ENCODE peak calls at places on chromosomes 16 and 17, in eight cellular contexts. D, R, E, G, J, P, Z and L are unnamed samples.

GRCh38 chr17:40209404-40210093 is 9.6 kb upstream of the WIPF2 start:
- DNase-seq in J (peak), R (peak), D (no peak), E (no peak), G (no peak), P (no peak), Z (no peak), L (no peak)

GRCh38 chr17:76543482-76544122 is 3.8 kb downstream of the PRCD start:
- DNase-seq in R (no peak), G (no peak), Z (peak), J (peak), E (no peak), P (no peak), D (no peak), L (no peak)

GRCh38 chr16:74748710-74749073 is 25.9 kb downstream of the FA2H start:
- DNase-seq in G (no peak), D (no peak), R (no peak), E (no peak), P (peak), J (no peak), Z (no peak), L (no peak)

GRCh38 chr17:2237960-2238359 is 65.6 kb downstream of the SMG6 start:
- DNase-seq in D (no peak), R (no peak), E (no peak), P (no peak), G (no peak), Z (no peak), J (peak), L (no peak)

GRCh38 chr16:65572156-65572555 is 450.3 kb upstream of the CDH11 start:
- DNase-seq in D (peak), R (peak), E (no peak), Z (no peak), G (no peak), J (peak), P (no peak), L (no peak)

GRCh38 chr17:21359483-21359840 is 16.7 kb upstream of the KCNJ12 start:
- DNase-seq in G (no peak), P (no peak), Z (no peak), J (peak), R (no peak), E (no peak), D (no peak), L (no peak)

GRCh38 chr17:81359218-81359617 is 36.0 kb upstream of the BAHCC1 start:
- DNase-seq in Z (no peak), E (no peak), J (no peak), R (no peak), D (no peak), G (no peak), P (no peak), L (no peak)

GRCh38 chr17:75404223-75404738 is 1.2 kb downstream of the GRB2 start:
- DNase-seq in D (peak), Z (peak), P (peak), G (peak), R (no peak), J (peak), E (peak), L (peak)

GRCh38 chr17:14156689-14157088 is 80.0 kb downstream of the CDRT15 start:
- DNase-seq in D (no peak), E (no peak), J (peak), G (no peak), P (no peak), R (peak), Z (no peak), L (no peak)

GRCh38 chr17:72715906-72716572 is 376.4 kb downstream of the SLC39A11 start:
- DNase-seq in Z (no peak), R (peak), D (peak), E (peak), G (no peak), J (peak), P (no peak), L (no peak)

GRCh38 chr16:78705694-78706093 is 606.2 kb downstream of the WWOX start:
- DNase-seq in R (no peak), G (peak), J (no peak), P (no peak), Z (no peak), E (no peak), D (peak), L (no peak)

GRCh38 chr16:81204794-81205680 is 33.5 kb upstream of the BCO1 start:
- DNase-seq in J (peak), Z (no peak), D (peak), P (peak), R (no peak), G (peak), E (peak), L (peak)

GRCh38 chr17:44916781-44917241 is 1.5 kb upstream of the GFAP start:
- DNase-seq in J (peak), E (peak), G (no peak), D (peak), R (no peak), Z (peak), P (peak), L (no peak)

GRCh38 chr16:4361033-4361943 is 10.2 kb upstream of the PAM16 start:
- DNase-seq in G (no peak), P (no peak), J (peak), E (no peak), Z (no peak), D (no peak), R (no peak), L (no peak)

GRCh38 chr16:4361944-4362311 is 9.7 kb upstream of the VASN start:
- DNase-seq in E (no peak), G (no peak), P (no peak), D (no peak), R (no peak), J (no peak), Z (no peak), L (no peak)

GRCh38 chr16:4364196-4365013 is 7.2 kb upstream of the VASN start:
- DNase-seq in Z (no peak), P (no peak), R (no peak), G (no peak), E (no peak), D (no peak), J (no peak), L (no peak)

GRCh38 chr16:4360538-4361021 is 9.5 kb upstream of the PAM16 start:
- DNase-seq in Z (no peak), G (no peak), E (no peak), P (no peak), J (peak), R (no peak), D (no peak), L (no peak)

DNA sequence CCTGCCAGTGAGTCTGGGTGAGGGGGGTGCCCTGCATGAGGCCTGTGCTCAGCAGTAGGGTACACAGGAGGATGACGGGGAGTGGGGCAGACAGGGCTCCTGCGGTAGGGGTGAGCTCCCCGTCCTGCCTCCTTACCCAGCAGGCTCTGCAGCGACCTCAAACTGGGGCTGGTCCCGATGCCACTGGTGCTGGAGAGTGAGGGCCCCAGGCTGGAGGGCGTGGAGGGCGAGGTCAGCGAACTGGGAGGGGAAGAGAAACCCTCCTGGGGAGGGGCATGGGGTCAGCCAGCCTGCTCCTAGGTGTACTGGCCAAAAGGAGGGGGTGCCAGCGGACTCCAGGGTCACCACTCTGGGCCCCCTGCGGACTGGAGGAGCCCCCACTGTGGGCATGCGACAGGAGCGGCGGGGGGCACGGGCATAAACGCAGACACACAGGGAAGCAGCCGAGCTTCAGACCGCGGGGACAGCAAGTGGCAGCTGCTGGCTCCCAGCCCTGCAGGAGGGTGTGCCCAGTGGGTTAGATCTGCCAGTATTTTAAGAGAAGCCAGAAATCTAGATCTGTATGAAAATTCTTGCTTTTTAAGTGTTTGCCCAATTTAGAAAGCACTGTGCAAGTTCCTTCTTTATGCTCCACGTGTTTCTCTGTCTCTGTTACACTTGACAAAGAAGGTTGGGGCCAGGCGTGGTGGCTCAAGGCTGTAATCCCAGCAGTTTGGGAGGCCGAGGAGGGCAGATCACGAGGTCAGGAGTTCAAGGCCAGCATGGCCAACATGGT is 9.0 kb upstream of the VASN start:
- DNase-seq in R (no peak), G (no peak), P (peak), Z (no peak), E (no peak), D (no peak), J (no peak), L (no peak)
- TF ChIP-seq CTCF in R (no peak), G (no peak), P (no peak), Z (no peak), E (no peak), D (no peak), J (no peak), L (no peak)

DNA sequence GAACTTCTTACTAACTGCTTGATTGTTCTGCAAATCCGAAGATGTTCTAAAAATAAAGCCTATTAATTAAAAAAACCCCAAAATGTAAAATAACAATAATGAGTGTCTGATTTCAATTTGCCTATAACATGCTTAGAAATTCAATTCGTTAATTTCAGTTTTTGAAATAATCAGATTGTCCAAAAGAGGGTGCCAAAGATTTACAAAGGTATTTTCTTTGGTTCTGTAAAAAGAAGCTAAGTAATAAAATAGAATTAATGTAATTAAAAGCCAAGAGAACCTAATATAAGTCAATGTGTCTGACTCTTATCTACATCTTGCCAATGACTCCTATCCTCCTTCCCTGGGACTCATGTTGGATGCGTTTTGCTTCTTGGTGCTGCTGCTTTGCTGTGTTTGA is 75.0 kb upstream of the CPHXL start:
- DNase-seq in J (peak), D (no peak), P (no peak), Z (no peak), G (no peak), R (no peak), E (no peak), L (no peak)
- TF ChIP-seq CTCF in J (no peak), D (peak), P (peak), Z (no peak), G (no peak), R (no peak), E (no peak), L (no peak)

GRCh38 chr16:56824335-56824734 is 40.7 kb upstream of the SLC12A3 start:
- DNase-seq in J (no peak), Z (peak), R (no peak), G (no peak), D (no peak), E (no peak), P (no peak), L (no peak)
- TF ChIP-seq CTCF in J (peak), Z (no peak), R (peak), G (no peak), D (peak), E (no peak), P (peak), L (no peak)

DNA sequence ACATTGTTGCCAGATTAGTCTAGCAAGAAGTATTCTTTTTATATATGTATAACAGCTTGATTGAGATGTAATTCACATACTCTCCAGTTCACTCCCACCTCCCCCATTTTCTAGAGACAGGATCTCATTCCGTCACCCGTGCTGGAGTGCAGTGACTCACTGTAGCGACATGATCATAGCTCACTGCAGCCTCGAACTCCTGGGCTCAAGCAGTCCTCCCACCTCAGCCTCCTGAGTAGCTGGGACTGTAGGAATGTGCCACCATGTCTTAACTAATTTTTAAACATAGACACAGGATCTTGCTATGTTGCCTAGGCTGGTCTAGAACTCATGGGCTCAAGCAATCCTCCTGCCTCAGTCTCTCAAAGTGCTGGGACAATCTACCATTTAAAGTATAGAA is 3.3 kb upstream of the RSAD1 start:
- DNase-seq in P (no peak), R (no peak), D (no peak), G (no peak), Z (no peak), J (no peak), E (no peak), L (no peak)
- TF ChIP-seq CTCF in P (no peak), R (no peak), D (no peak), G (no peak), Z (no peak), J (no peak), E (no peak), L (no peak)

GRCh38 chr16:7025616-7026190 is 306.9 kb upstream of the RBFOX1 start:
- DNase-seq in G (peak), Z (peak), J (no peak), D (no peak), P (peak), R (no peak), E (peak), L (no peak)
- TF ChIP-seq CTCF in G (no peak), Z (peak), J (no peak), D (no peak), P (peak), R (no peak), E (peak), L (peak)

GRCh38 chr17:59752446-59752845 is 45.0 kb downstream of the VMP1 start:
- DNase-seq in G (no peak), R (no peak), Z (no peak), D (no peak), J (no peak), E (no peak), P (no peak), L (no peak)
- TF ChIP-seq CTCF in G (no peak), R (no peak), Z (no peak), D (no peak), J (no peak), E (no peak), P (no peak), L (no peak)

GRCh38 chr17:38579934-38580333 is 25.8 kb downstream of the SRCIN1 start:
- DNase-seq in Z (peak), E (peak), G (peak), D (peak), J (peak), P (peak), R (no peak), L (no peak)
- TF ChIP-seq CTCF in Z (no peak), E (no peak), G (peak), D (peak), J (no peak), P (peak), R (peak), L (no peak)